ENCODE peak calls at places on chromosome 11, in five cellular contexts. Q is NCI-H1105 treated with DMSO at 0.1 percent for 48 hours; P is fibroblast of the conjunctiva; R is activated CD4-positive, alpha-beta T cell treated with anti-CD3 and anti-CD28 coated beads, Interleukin-2, amount 10 ng/mL, durations not matched to agents 24 days and 14 days; K is stimulated activated CD8-positive, alpha-beta memory T cell treated with anti-CD3 and anti-CD28 coated beads, Interleukin-4, amount 100 ng/mL, for 24 hours. F is an unnamed sample.

GRCh38 chr11:27514558-27514957 is 8.0 kb upstream of the LIN7C start:
- DNase-seq in Q (no peak), P (no peak), R (no peak), K (no peak), F (peak)

GRCh38 chr11:128022007-128022368 is 565.4 kb downstream of the ETS1 start:
- DNase-seq in Q (no peak), P (no peak), R (peak), K (no peak), F (no peak)

GRCh38 chr11:19711911-19712280 is 741 bp upstream of the NAV2 start:
- DNase-seq in Q (peak), P (no peak), R (peak), K (no peak), F (no peak)

GRCh38 chr11:47504910-47505309 is 48.0 kb downstream of the CELF1 start:
- DNase-seq in Q (no peak), P (no peak), R (no peak), K (no peak), F (no peak)

GRCh38 chr11:2090172-2091111 is 48.7 kb downstream of the IGF2 start:
- DNase-seq in Q (no peak), P (no peak), R (no peak), K (no peak), F (no peak)

GRCh38 chr11:116510166-116510565 is 262.6 kb downstream of the BUD13 start:
- DNase-seq in Q (no peak), P (no peak), R (no peak), K (no peak), F (no peak)

GRCh38 chr11:1202776-1203504 is 19.9 kb upstream of the MUC5B start:
- DNase-seq in Q (peak), P (peak), R (peak), K (peak), F (no peak)

GRCh38 chr11:20618083-20618482 is 18.7 kb downstream of the SLC6A5 start:
- DNase-seq in Q (no peak), P (no peak), R (no peak), K (no peak), F (no peak)

GRCh38 chr11:65485820-65486219 is 13.0 kb upstream of the MALAT1 start:
- DNase-seq in Q (no peak), P (no peak), R (no peak), K (no peak), F (no peak)

GRCh38 chr11:68958211-68958610 is 22.6 kb downstream of the MRGPRD start:
- DNase-seq in Q (no peak), P (no peak), R (no peak), K (no peak), F (no peak)

GRCh38 chr11:116547571-116547970 is 225.2 kb downstream of the BUD13 start:
- DNase-seq in Q (no peak), P (no peak), R (no peak), K (no peak), F (no peak)

GRCh38 chr11:73201249-73201648 is 16.8 kb upstream of the P2RY2 start:
- DNase-seq in Q (no peak), P (no peak), R (no peak), K (no peak), F (no peak)

GRCh38 chr11:45675646-45676045 is 10.2 kb upstream of the CHST1 start:
- DNase-seq in Q (no peak), P (no peak), R (no peak), K (no peak), F (no peak)

GRCh38 chr11:116513894-116514293 is 258.9 kb downstream of the BUD13 start:
- DNase-seq in Q (no peak), P (no peak), R (peak), K (no peak), F (no peak)

GRCh38 chr11:120340529-120340928 is 4.3 kb downstream of the ARHGEF12 start:
- DNase-seq in Q (no peak), P (no peak), R (no peak), K (no peak), F (no peak)

GRCh38 chr11:1223346-1224108 is 661 bp downstream of the MUC5B start:
- DNase-seq in Q (no peak), P (no peak), R (no peak), K (no peak), F (no peak)

GRCh38 chr11:12211331-12212065 is 101.1 kb downstream of the MICAL2 start:
- DNase-seq in Q (no peak), P (no peak), R (no peak), K (no peak), F (peak)

GRCh38 chr11:126654886-126655806 is 299.7 kb downstream of the ST3GAL4 start:
- DNase-seq in Q (no peak), P (no peak), R (no peak), K (no peak), F (no peak)

GRCh38 chr11:118343248-118343647 is 743 bp upstream of the CD3D start:
- DNase-seq in Q (no peak), P (no peak), R (peak), K (no peak), F (no peak)

GRCh38 chr11:119728226-119728626 is 774 bp downstream of the NECTIN1 start:
- DNase-seq in Q (peak), P (no peak), R (peak), K (no peak), F (no peak)

GRCh38 chr11:37613031-37613430 is 1015.0 kb upstream of the RAG2 start:
- DNase-seq in Q (no peak), P (no peak), R (no peak), K (no peak), F (no peak)

GRCh38 chr11:11078344-11078743 is 220.5 kb upstream of the ZBED5 start:
- DNase-seq in Q (no peak), P (peak), R (no peak), K (no peak), F (no peak)

GRCh38 chr11:27485930-27486773 is 13.6 kb upstream of the LGR4 start:
- DNase-seq in Q (peak), P (peak), R (peak), K (no peak), F (peak)

GRCh38 chr11:121449123-121449522 is 3.0 kb upstream of the SORL1 start:
- DNase-seq in Q (no peak), P (no peak), R (peak), K (no peak), F (no peak)

GRCh38 chr11:103274025-103274424 is 164.8 kb downstream of the DYNC2H1 start:
- DNase-seq in Q (no peak), P (no peak), R (no peak), K (no peak), F (no peak)

GRCh38 chr11:119788911-119789560 is 60.0 kb upstream of the NECTIN1 start:
- DNase-seq in Q (no peak), P (no peak), R (no peak), K (no peak), F (no peak)

GRCh38 chr11:123678246-123678645 is 23.8 kb upstream of the SCN3B start:
- DNase-seq in Q (no peak), P (no peak), R (no peak), K (no peak), F (no peak)

GRCh38 chr11:46200537-46201281 is 76.8 kb upstream of the CREB3L1 start:
- DNase-seq in Q (no peak), P (no peak), R (no peak), K (no peak), F (no peak)

GRCh38 chr11:133041928-133042890 is 490.1 kb downstream of the OPCML start:
- DNase-seq in Q (peak), P (no peak), R (no peak), K (no peak), F (no peak)

GRCh38 chr11:133253570-133253969 is 278.7 kb downstream of the OPCML start:
- DNase-seq in Q (no peak), P (no peak), R (no peak), K (no peak), F (no peak)

GRCh38 chr11:56345739-56346138 is at the start of gene OR8K1:
- DNase-seq in Q (no peak), P (no peak), R (no peak), K (no peak), F (no peak)

GRCh38 chr11:118042791-118043190 is 34.1 kb upstream of the TMPRSS4 start:
- DNase-seq in Q (no peak), P (no peak), R (no peak), K (no peak), F (no peak)

GRCh38 chr11:42996742-42997307 is 315.0 kb upstream of the API5 start:
- DNase-seq in Q (no peak), P (no peak), R (no peak), K (no peak), F (peak)

GRCh38 chr11:127003260-127003981 is 2.9 kb upstream of the KIRREL3 start:
- DNase-seq in Q (peak), P (no peak), R (no peak), K (no peak), F (peak)

GRCh38 chr11:122375687-122376399 is 259.8 kb upstream of the BLID start:
- DNase-seq in Q (no peak), P (no peak), R (no peak), K (no peak), F (no peak)

GRCh38 chr11:23749762-23750430 is 747.0 kb upstream of the LUZP2 start:
- DNase-seq in Q (no peak), P (no peak), R (no peak), K (no peak), F (no peak)